ENCODE peak calls at places on chromosomes 3 and 15, in five cellular contexts. I, P, E, B and U are unnamed samples.

GRCh38 chr3:113261996-113262665 is 50.8 kb downstream of the BOC start:
- DNase-seq in I (peak), P (peak), E (no peak), B (no peak), U (no peak)

GRCh38 chr3:139653582-139653981 is 24.2 kb downstream of the NMNAT3 start:
- DNase-seq in I (no peak), P (peak), E (no peak), B (no peak), U (no peak)

GRCh38 chr15:73843787-73844186 is 29.6 kb upstream of the TBC1D21 start:
- DNase-seq in I (no peak), P (no peak), E (no peak), B (no peak), U (no peak)

GRCh38 chr3:149813367-149814281 is 609 bp downstream of the RNF13 start:
- DNase-seq in I (peak), P (peak), E (peak), B (peak), U (peak)

GRCh38 chr3:129715854-129716253 is 109.4 kb upstream of the PLXND1 start:
- DNase-seq in I (no peak), P (no peak), E (no peak), B (no peak), U (peak)

GRCh38 chr3:73848173-73848751 is 223.5 kb upstream of the PDZRN3 start:
- DNase-seq in I (peak), P (peak), E (peak), B (peak), U (peak)

GRCh38 chr15:91660174-91660649 is 193.3 kb upstream of the SLCO3A1 start:
- DNase-seq in I (no peak), P (no peak), E (peak), B (no peak), U (peak)

GRCh38 chr3:101720851-101721649 is 3.4 kb upstream of the CEP97 start:
- DNase-seq in I (peak), P (no peak), E (no peak), B (no peak), U (no peak)

GRCh38 chr3:151067158-151067557 is 18.3 kb upstream of the MED12L start:
- DNase-seq in I (no peak), P (peak), E (peak), B (no peak), U (peak)

GRCh38 chr3:21543380-21544075 is 207.5 kb downstream of the ZNF385D start:
- DNase-seq in I (no peak), P (no peak), E (no peak), B (no peak), U (peak)

GRCh38 chr3:126494204-126494603 is 18.5 kb upstream of the ZXDC start:
- DNase-seq in I (peak), P (no peak), E (no peak), B (no peak), U (no peak)

GRCh38 chr3:179146911-179147570 is 1.1 kb upstream of the PIK3CA start:
- DNase-seq in I (peak), P (peak), E (peak), B (peak), U (peak)

GRCh38 chr3:14768182-14768790 is 50.5 kb upstream of the FGD5 start:
- DNase-seq in I (no peak), P (no peak), E (no peak), B (no peak), U (no peak)

GRCh38 chr15:78329625-78330024 is 10.5 kb upstream of the CRABP1 start:
- DNase-seq in I (peak), P (no peak), E (no peak), B (no peak), U (no peak)

GRCh38 chr3:54033761-54034160 is 88.6 kb upstream of the CACNA2D3 start:
- DNase-seq in I (no peak), P (no peak), E (no peak), B (no peak), U (no peak)

GRCh38 chr3:26345613-26346012 is 277.0 kb upstream of the LRRC3B start:
- DNase-seq in I (no peak), P (no peak), E (peak), B (peak), U (peak)

GRCh38 chr3:56251343-56251945 is 216.8 kb downstream of the ERC2 start:
- DNase-seq in I (peak), P (peak), E (peak), B (peak), U (peak)

GRCh38 chr15:44956388-44956787 is at the start of gene TERB2:
- DNase-seq in I (no peak), P (no peak), E (peak), B (no peak), U (peak)

GRCh38 chr3:70771426-70772147 is 459.1 kb upstream of the MDFIC2 start:
- DNase-seq in I (peak), P (no peak), E (no peak), B (no peak), U (no peak)

GRCh38 chr3:184725176-184725575 is 13.3 kb upstream of the MAGEF1 start:
- DNase-seq in I (no peak), P (no peak), E (peak), B (no peak), U (peak)

GRCh38 chr3:30996467-30996866 is 102.0 kb upstream of the GADL1 start:
- DNase-seq in I (no peak), P (no peak), E (peak), B (peak), U (peak)

GRCh38 chr15:79897701-79898113 is 893 bp upstream of the MTHFS start:
- DNase-seq in I (no peak), P (no peak), E (no peak), B (no peak), U (peak)

GRCh38 chr3:197495999-197496745 is 59.6 kb downstream of the BDH1 start:
- DNase-seq in I (no peak), P (no peak), E (no peak), B (no peak), U (no peak)

GRCh38 chr3:55169608-55170010 is 241.8 kb upstream of the LRTM1 start:
- DNase-seq in I (peak), P (no peak), E (no peak), B (no peak), U (no peak)

GRCh38 chr15:66894986-66895780 is 170.2 kb upstream of the SMAD3 start:
- DNase-seq in I (peak), P (no peak), E (no peak), B (no peak), U (no peak)

GRCh38 chr3:150783920-150784746 is 21.2 kb upstream of the SIAH2 start:
- DNase-seq in I (no peak), P (no peak), E (no peak), B (no peak), U (no peak)

GRCh38 chr15:80309769-80310384 is 57.9 kb upstream of the CTXND1 start:
- DNase-seq in I (peak), P (peak), E (peak), B (peak), U (peak)

GRCh38 chr3:170528731-170529130 is 57.1 kb downstream of the SLC7A14 start:
- DNase-seq in I (no peak), P (no peak), E (no peak), B (no peak), U (no peak)

GRCh38 chr15:66927326-66928077 is 137.9 kb upstream of the SMAD3 start:
- DNase-seq in I (no peak), P (no peak), E (peak), B (no peak), U (no peak)

GRCh38 chr3:48130321-48130881 is 57.8 kb downstream of the CDC25A start:
- DNase-seq in I (peak), P (no peak), E (peak), B (no peak), U (no peak)

GRCh38 chr15:29913528-29914135 is 91.4 kb upstream of the TJP1 start:
- DNase-seq in I (peak), P (no peak), E (no peak), B (no peak), U (no peak)

GRCh38 chr15:75195766-75196241 is 5.9 kb upstream of the C15orf39 start:
- DNase-seq in I (no peak), P (no peak), E (no peak), B (peak), U (peak)

GRCh38 chr3:108410531-108410984 is 99.8 kb downstream of the MYH15 start:
- DNase-seq in I (no peak), P (no peak), E (no peak), B (no peak), U (no peak)

GRCh38 chr15:65956307-65956706 is 87.0 kb downstream of the RAB11A start:
- DNase-seq in I (no peak), P (no peak), E (no peak), B (no peak), U (no peak)

GRCh38 chr3:60917136-60917535 is 334.1 kb downstream of the FHIT start:
- DNase-seq in I (no peak), P (no peak), E (no peak), B (no peak), U (no peak)

GRCh38 chr15:47184003-47184404 is 533.3 kb upstream of the SEMA6D start:
- DNase-seq in I (no peak), P (no peak), E (peak), B (peak), U (peak)

GRCh38 chr15:31456329-31457060 is 129.9 kb downstream of the KLF13 start:
- DNase-seq in I (no peak), P (no peak), E (no peak), B (no peak), U (no peak)

GRCh38 chr3:183295211-183295610 is 42.2 kb downstream of the B3GNT5 start:
- DNase-seq in I (peak), P (peak), E (no peak), B (no peak), U (no peak)

GRCh38 chr3:179297971-179298725 is 24.7 kb upstream of the ZNF639 start:
- DNase-seq in I (peak), P (no peak), E (no peak), B (no peak), U (no peak)

GRCh38 chr3:23649502-23649901 is 156.3 kb upstream of the UBE2E1 start:
- DNase-seq in I (no peak), P (no peak), E (peak), B (peak), U (peak)
- H3K4me2 ChIP-seq in I (no peak), P (no peak), E (no peak), B (no peak), U (peak)

GRCh38 chr3:193905541-193905940 is 230.4 kb upstream of the HES1 start:
- DNase-seq in I (no peak), P (no peak), E (no peak), B (no peak), U (no peak)
- H3K4me2 ChIP-seq in I (no peak), P (no peak), E (no peak), B (no peak), U (no peak)

GRCh38 chr3:66495633-66496032 is 5.2 kb downstream of the LRIG1 start:
- DNase-seq in I (no peak), P (no peak), E (no peak), B (peak), U (peak)

GRCh38 chr3:66497288-66497972 is 3.4 kb downstream of the LRIG1 start:
- DNase-seq in I (no peak), P (no peak), E (no peak), B (no peak), U (no peak)

GRCh38 chr3:66497982-66498671 is 2.7 kb downstream of the LRIG1 start:
- DNase-seq in I (no peak), P (no peak), E (no peak), B (no peak), U (no peak)

GRCh38 chr3:66494964-66495581 is 5.7 kb downstream of the LRIG1 start:
- DNase-seq in I (peak), P (no peak), E (no peak), B (peak), U (no peak)

GRCh38 chr3:66496731-66497130 is 4.1 kb downstream of the LRIG1 start:
- DNase-seq in I (no peak), P (no peak), E (no peak), B (no peak), U (peak)
- H3K4me2 ChIP-seq in I (no peak), P (peak), E (no peak), B (peak), U (peak)

GRCh38 chr3:114379266-114379665 is 85.4 kb downstream of the TIGIT start:
- DNase-seq in I (peak), P (no peak), E (no peak), B (no peak), U (no peak)

GRCh38 chr3:114377426-114377825 is 83.6 kb downstream of the TIGIT start:
- DNase-seq in I (peak), P (no peak), E (no peak), B (no peak), U (no peak)

GRCh38 chr3:114378760-114379159 is 84.9 kb downstream of the TIGIT start:
- DNase-seq in I (no peak), P (no peak), E (no peak), B (no peak), U (no peak)

GRCh38 chr3:114376516-114376915 is 82.7 kb downstream of the TIGIT start:
- DNase-seq in I (peak), P (no peak), E (no peak), B (no peak), U (no peak)

DNA sequence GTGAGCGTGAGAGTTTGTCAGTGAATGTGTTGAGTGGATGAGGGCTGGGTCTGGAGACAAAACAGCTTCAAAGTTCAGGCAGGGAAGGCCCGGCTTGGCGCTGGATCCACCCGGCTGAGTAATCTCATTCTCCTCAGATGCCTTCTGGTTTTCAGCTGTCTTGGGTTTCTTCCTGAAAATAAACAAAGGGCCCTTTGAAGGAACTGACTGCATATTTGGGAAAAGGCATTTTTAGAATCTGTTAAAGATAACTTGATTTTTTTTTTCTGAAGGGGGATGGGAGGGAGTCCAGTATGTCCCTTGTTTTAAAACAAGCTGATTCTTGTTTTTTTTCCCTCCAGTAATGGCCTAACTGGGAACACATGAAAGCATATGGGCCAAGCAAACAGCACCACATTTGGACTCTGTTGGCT is 86.4 kb downstream of the TIGIT start:
- DNase-seq in I (peak), P (no peak), E (peak), B (peak), U (no peak)
- H3K4me2 ChIP-seq in I (peak), P (no peak), E (no peak), B (no peak), U (no peak)

GRCh38 chr3:57706462-57706861 is 13.6 kb upstream of the DENND6A start:
- DNase-seq in I (peak), P (no peak), E (no peak), B (no peak), U (no peak)

DNA sequence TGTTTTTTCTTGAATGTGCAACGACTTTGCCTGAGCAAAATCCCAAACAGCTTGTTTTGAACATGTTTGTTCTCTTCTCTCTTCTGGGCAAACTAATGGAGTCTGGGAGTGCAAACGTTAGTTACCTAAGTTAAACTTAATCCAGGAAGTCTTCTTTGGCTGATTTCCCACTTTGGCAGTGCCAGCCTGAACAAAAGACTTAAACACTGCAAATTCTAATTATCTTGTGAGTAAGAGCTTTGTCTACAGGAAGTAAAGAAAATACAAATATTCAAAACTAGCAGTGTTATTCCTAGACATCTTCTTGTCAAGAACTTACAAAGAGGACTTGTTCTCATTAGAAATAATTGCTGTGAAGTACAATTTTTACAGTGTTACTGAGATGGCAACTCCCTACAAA is 16.7 kb upstream of the DENND6A start:
- DNase-seq in I (no peak), P (no peak), E (no peak), B (no peak), U (no peak)
- H3K4me2 ChIP-seq in I (no peak), P (peak), E (no peak), B (no peak), U (no peak)

GRCh38 chr15:72456684-72457083 is 17.4 kb upstream of the ARIH1 start:
- DNase-seq in I (no peak), P (no peak), E (no peak), B (no peak), U (no peak)
- H3K4me2 ChIP-seq in I (no peak), P (no peak), E (no peak), B (no peak), U (no peak)

GRCh38 chr15:39672184-39672583 is 91.3 kb downstream of the THBS1 start:
- DNase-seq in I (no peak), P (no peak), E (no peak), B (no peak), U (no peak)

GRCh38 chr15:39668457-39668856 is 87.6 kb downstream of the THBS1 start:
- DNase-seq in I (no peak), P (no peak), E (no peak), B (no peak), U (no peak)

GRCh38 chr15:39669671-39670070 is 88.8 kb downstream of the THBS1 start:
- DNase-seq in I (no peak), P (no peak), E (no peak), B (no peak), U (no peak)

GRCh38 chr15:39670687-39671086 is 89.8 kb downstream of the THBS1 start:
- DNase-seq in I (no peak), P (no peak), E (no peak), B (no peak), U (no peak)

DNA sequence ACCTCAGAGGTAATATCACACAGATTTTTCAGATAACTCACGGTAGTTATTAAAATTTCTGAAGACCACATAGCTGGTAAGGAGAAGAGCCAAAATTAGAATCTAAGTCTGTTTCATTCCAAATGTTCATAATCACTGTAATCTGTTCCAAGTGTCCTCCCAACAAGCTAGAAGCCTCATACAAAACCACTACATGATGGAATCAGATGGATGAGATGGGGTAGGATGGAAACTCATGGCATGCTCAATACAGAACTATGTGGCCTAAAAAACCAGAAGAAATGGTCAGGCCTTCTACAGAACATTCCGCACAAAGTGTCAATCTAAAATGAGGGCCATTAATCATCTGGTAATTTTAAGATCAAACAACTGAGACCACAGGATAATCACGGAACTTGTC is 91.8 kb downstream of the THBS1 start:
- DNase-seq in I (peak), P (no peak), E (no peak), B (no peak), U (no peak)
- H3K4me2 ChIP-seq in I (no peak), P (no peak), E (no peak), B (no peak), U (no peak)

GRCh38 chr3:125357032-125357658 is 18.0 kb downstream of the ZNF148 start:
- DNase-seq in I (peak), P (peak), E (peak), B (peak), U (peak)
- H3K4me2 ChIP-seq in I (peak), P (peak), E (peak), B (peak), U (peak)

GRCh38 chr3:52685285-52685704 is 418 bp downstream of the PBRM1 start:
- DNase-seq in I (no peak), P (peak), E (peak), B (peak), U (peak)
- H3K4me2 ChIP-seq in I (peak), P (peak), E (peak), B (peak), U (peak)